ENCODE peak calls at places on chromosomes 6 and 20, in seven cellular contexts. O, Y, C, J, D, P and U are unnamed samples.
A peak's percentile ranks its signal among the peaks of the same experiment; 100 is the strongest.

GRCh38 chr6:150202404-150202803 is 59.6 kb downstream of the PPP1R14C start:
- DNase-seq in C (no peak), O (no peak), P (no peak), Y (peak; percentile 75), D (no peak), J (no peak), U (no peak)

GRCh38 chr20:48143435-48144081 is 358.3 kb upstream of the SULF2 start:
- DNase-seq in D (no peak), Y (no peak), C (no peak), O (no peak), P (no peak), J (no peak), U (no peak)

GRCh38 chr20:58852559-58853271 is at the start of gene GNAS:
- DNase-seq in P (peak; percentile 83), D (peak; percentile 47), O (no peak), J (peak; percentile 60), Y (peak; percentile 65), C (no peak), U (peak; percentile 63)

GRCh38 chr6:114080891-114081510 is 110.1 kb upstream of the HDAC2 start:
- DNase-seq in O (no peak), P (no peak), C (no peak), D (no peak), Y (no peak), J (no peak), U (no peak)

GRCh38 chr6:107690546-107690863 is 133.6 kb downstream of the SCML4 start:
- DNase-seq in J (no peak), O (no peak), D (no peak), P (no peak), C (no peak), Y (no peak), U (no peak)

GRCh38 chr6:143592335-143592734 is 80.8 kb upstream of the FUCA2 start:
- DNase-seq in Y (no peak), D (no peak), O (no peak), P (no peak), C (no peak), J (peak; percentile 42), U (no peak)

GRCh38 chr20:49540232-49540620 is 27.7 kb downstream of the PTGIS start:
- DNase-seq in D (no peak), Y (no peak), C (no peak), P (no peak), J (no peak), O (no peak), U (no peak)

GRCh38 chr20:63736893-63737689 is 627 bp downstream of the LIME1 start:
- DNase-seq in J (no peak), C (peak; percentile 61), P (peak; percentile 60), Y (peak; percentile 61), D (no peak), O (peak; percentile 67), U (peak; percentile 71)

GRCh38 chr6:48140221-48140620 is 29.2 kb upstream of the PTCHD4 start:
- DNase-seq in P (no peak), Y (no peak), O (no peak), C (no peak), J (no peak), D (no peak), U (no peak)

GRCh38 chr6:30847971-30848441 is 36.3 kb upstream of the DDR1 start:
- DNase-seq in D (no peak), O (no peak), J (no peak), C (no peak), Y (no peak), P (no peak), U (no peak)

GRCh38 chr20:650954-651353 is 2.0 kb downstream of the SRXN1 start:
- DNase-seq in Y (no peak), O (no peak), P (no peak), J (no peak), C (no peak), D (no peak), U (no peak)

GRCh38 chr20:9460518-9460917 is 53.9 kb upstream of the LAMP5 start:
- DNase-seq in C (no peak), P (no peak), J (no peak), O (no peak), Y (no peak), D (peak; percentile 85), U (no peak)

GRCh38 chr20:32463642-32464400 is 105.7 kb downstream of the ASXL1 start:
- DNase-seq in O (no peak), P (no peak), C (no peak), D (no peak), J (no peak), Y (peak; percentile 88), U (no peak)

GRCh38 chr20:32462900-32463641 is 104.9 kb downstream of the ASXL1 start:
- DNase-seq in D (no peak), J (no peak), Y (peak; percentile 86), P (no peak), C (no peak), O (no peak), U (no peak)

GRCh38 chr20:32466739-32467505 is 108.8 kb downstream of the ASXL1 start:
- DNase-seq in Y (no peak), O (no peak), D (peak; percentile 40), J (peak; percentile 63), P (peak; percentile 31), C (no peak), U (no peak)

GRCh38 chr20:32465092-32465900 is 107.2 kb downstream of the ASXL1 start:
- DNase-seq in O (no peak), J (no peak), Y (peak; percentile 95), D (peak; percentile 88), P (peak; percentile 73), C (no peak), U (no peak)

DNA sequence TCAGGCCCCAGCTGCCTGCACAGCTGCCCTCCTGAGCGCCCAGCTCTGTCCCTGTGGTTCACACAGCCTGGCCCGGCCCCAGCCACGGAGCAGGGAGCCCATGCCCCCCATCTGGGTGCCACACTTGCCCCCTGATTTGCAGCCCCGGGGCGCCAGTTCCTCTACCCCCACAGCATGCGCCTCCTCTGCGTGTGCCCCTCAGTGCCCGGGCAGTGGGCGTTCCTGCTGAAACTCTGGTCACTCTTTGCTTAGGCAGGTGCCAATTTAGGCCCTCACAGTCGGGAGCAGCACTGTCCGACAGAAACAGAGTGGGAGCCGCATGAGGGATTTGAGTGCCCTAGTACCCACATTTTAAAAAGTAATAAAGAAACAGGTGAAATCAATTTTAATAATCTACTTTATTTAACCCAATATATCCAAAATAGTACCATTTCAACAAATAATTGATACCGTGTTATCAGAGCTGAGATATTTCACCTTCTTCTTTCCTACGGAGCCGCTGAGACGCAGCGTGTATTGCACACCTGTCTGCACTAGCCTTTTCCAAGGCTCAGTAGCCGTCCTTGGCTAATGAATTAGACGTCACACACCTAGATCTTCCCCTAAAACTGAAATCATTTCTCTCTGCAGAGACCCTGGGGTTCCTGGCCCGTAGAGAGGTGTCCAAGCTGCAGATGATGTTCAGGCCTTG is 106.4 kb downstream of the ASXL1 start:
- DNase-seq in J (no peak), O (no peak), P (peak; percentile 37), C (no peak), D (no peak), Y (no peak), U (no peak)
- H3K27ac ChIP-seq in J (no peak overlapping the region), O (no peak overlapping the region), P (no peak overlapping the region), C (no peak overlapping the region), D (peak overlapping the region; percentile 97), Y (peak overlapping the region; percentile 87), U (no peak overlapping the region)

GRCh38 chr6:27295301-27296079 is 16.6 kb downstream of the POM121L2 start:
- DNase-seq in C (no peak), O (no peak), D (peak; percentile 37), Y (no peak), J (no peak), P (no peak), U (no peak)
- H3K4me3 ChIP-seq in C (peak overlapping the region; percentile 1), O (no peak overlapping the region), D (peak overlapping the region; percentile 80), Y (no peak overlapping the region), J (no peak overlapping the region), P (no peak overlapping the region), U (no peak overlapping the region)

DNA sequence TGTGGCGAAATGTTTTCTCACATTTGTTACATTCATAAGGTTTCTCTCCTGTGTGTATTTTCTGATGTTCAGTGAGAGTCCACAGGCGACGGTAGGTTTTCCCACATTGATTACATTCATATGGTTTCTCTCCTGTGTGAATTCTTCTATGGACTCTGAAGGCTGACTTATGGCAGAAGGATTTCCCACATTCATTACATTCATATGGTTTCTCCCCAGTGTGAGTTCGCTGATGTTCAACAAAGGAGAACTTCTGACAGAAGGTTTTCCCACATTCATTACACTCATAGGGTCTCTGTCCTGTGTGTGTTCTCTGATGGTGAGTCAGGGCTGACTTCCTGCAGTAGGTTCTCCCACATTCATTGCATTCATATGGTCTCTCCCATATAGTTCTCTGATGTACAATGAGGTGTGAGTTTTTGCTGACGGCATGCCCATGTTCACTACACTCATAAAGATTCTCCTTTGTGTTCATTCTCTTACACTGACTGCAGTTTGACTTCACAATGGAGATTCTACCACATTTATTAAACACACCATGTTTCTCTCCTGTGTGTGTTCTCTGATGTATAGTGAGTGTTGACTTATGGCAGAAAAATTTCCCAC is 11.9 kb downstream of the ZNF334 start:
- DNase-seq in P (no peak), O (no peak), Y (no peak), D (no peak), C (no peak), J (no peak), U (no peak)
- H3K9me3 ChIP-seq in P (peaks cover 24% of the 10 kb centered on the region), O (peaks cover 12% of the 10 kb centered on the region), Y (no peaks in the 10 kb centered on the region), D (no peaks in the 10 kb centered on the region), C (peaks cover 11% of the 10 kb centered on the region), J (peaks cover 30% of the 10 kb centered on the region), U (peaks cover 41% of the 10 kb centered on the region)

GRCh38 chr6:37134622-37135191 is 35.2 kb upstream of the PIM1 start:
- DNase-seq in Y (no peak), P (peak; percentile 76), D (peak; percentile 92), O (peak; percentile 89), J (no peak), C (peak; percentile 31), U (no peak)

GRCh38 chr6:37136821-37137200 is 33.1 kb upstream of the PIM1 start:
- DNase-seq in P (no peak), Y (no peak), J (no peak), D (no peak), C (no peak), O (no peak), U (no peak)

GRCh38 chr6:37137881-37138568 is 31.9 kb upstream of the PIM1 start:
- DNase-seq in C (no peak), J (no peak), P (no peak), Y (no peak), D (no peak), O (no peak), U (no peak)

GRCh38 chr6:37137201-37137880 is 32.6 kb upstream of the PIM1 start:
- DNase-seq in P (no peak), J (no peak), Y (no peak), C (peak; percentile 8), O (no peak), D (peak; percentile 96), U (no peak)

DNA sequence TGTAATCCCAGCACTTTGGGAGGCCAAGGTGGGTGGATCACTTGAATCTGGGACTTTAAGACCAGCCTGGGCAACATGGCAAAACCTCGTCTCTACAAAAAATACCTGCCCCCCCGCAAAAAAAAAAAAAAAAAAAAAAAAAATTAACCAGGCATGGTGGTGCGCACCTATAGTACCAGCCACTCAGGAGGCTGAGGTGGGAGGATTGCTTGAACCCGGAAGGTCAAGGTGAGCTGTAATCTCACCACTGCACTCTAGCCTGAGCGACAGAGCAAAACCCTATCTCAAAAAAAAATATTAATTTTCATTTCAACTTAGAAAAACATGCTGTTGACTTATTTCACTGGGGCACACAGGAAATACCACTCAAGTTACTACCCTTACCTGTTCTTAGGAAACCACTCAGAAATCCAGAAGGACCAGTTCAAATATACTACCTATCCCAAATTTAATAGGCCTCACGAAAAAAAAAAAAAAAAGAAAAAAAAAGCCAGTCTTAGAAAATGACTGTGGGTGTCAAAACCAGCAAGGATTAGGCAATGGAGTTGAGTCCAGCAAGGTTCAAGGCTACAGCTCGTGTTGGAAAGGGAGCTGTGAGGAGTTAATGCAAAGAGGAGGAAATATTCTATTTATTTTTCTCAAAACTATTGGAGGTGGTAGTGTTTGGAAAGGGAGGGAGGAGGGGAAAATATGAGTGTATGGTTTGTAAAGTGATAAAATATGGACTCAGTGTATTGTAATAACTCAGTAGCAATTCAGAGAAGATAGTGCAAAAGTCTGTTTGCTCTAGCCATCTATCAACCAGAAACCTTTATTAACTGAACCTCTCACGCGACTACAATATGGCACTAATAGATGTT is 33.9 kb upstream of the PIM1 start:
- DNase-seq in J (no peak), D (peak; percentile 31), P (no peak), C (no peak), Y (no peak), O (no peak), U (no peak)
- H3K27ac ChIP-seq in J (no peak overlapping the region), D (peak overlapping the region; percentile 99), P (peak overlapping the region; percentile 98), C (no peak overlapping the region), Y (peak overlapping the region; percentile 85), O (peak overlapping the region; percentile 80), U (no peak overlapping the region)